ENCODE peak calls at places on chromosomes 11 and 22, in nine cellular contexts. One of them, this sample, is unnamed. For H3K9me3, the result is how much of the 10 kb centered on the place peaks cover.

GRCh38 chr22:38312261-38312800 is 4.9 kb downstream of the CSNK1E start:
- DNase-seq in OCI-LY7: no peak
- DNase-seq in ovary: no peak
- DNase-seq in GM23248: peak
- DNase-seq in right atrium auricular region: no peak
- DNase-seq in thoracic aorta: no peak
- DNase-seq in upper lobe of right lung: no peak
- DNase-seq in left lung: no peak
- DNase-seq in A549: no peak
- DNase-seq in this sample: no peak

GRCh38 chr22:27212617-27213177 is 555.3 kb downstream of the MIAT start:
- DNase-seq in right atrium auricular region: peak
- DNase-seq in ovary: peak
- DNase-seq in left lung: peak
- DNase-seq in upper lobe of right lung: no peak
- DNase-seq in A549: peak
- DNase-seq in GM23248: peak
- DNase-seq in OCI-LY7: no peak
- DNase-seq in thoracic aorta: peak
- DNase-seq in this sample: peak

GRCh38 chr22:36940676-36941075 is 27.2 kb downstream of the CSF2RB start:
- DNase-seq in OCI-LY7: peak
- DNase-seq in right atrium auricular region: no peak
- DNase-seq in ovary: no peak
- DNase-seq in GM23248: no peak
- DNase-seq in upper lobe of right lung: no peak
- DNase-seq in thoracic aorta: no peak
- DNase-seq in A549: no peak
- DNase-seq in left lung: no peak
- DNase-seq in this sample: no peak

GRCh38 chr11:65651589-65652510 is 10.9 kb downstream of the RELA start:
- DNase-seq in thoracic aorta: no peak
- DNase-seq in GM23248: peak
- DNase-seq in right atrium auricular region: peak
- DNase-seq in upper lobe of right lung: peak
- DNase-seq in OCI-LY7: no peak
- DNase-seq in ovary: peak
- DNase-seq in left lung: peak
- DNase-seq in A549: no peak
- DNase-seq in this sample: peak

GRCh38 chr11:22625448-22626287 is at the start of gene FANCF:
- DNase-seq in left lung: peak
- DNase-seq in GM23248: peak
- DNase-seq in OCI-LY7: peak
- DNase-seq in right atrium auricular region: peak
- DNase-seq in upper lobe of right lung: peak
- DNase-seq in ovary: peak
- DNase-seq in A549: peak
- DNase-seq in thoracic aorta: peak
- DNase-seq in this sample: peak

GRCh38 chr11:28822596-28822995 is 714.4 kb downstream of the METTL15 start:
- DNase-seq in ovary: no peak
- DNase-seq in A549: no peak
- DNase-seq in OCI-LY7: no peak
- DNase-seq in right atrium auricular region: no peak
- DNase-seq in GM23248: no peak
- DNase-seq in upper lobe of right lung: no peak
- DNase-seq in left lung: no peak
- DNase-seq in thoracic aorta: no peak
- DNase-seq in this sample: no peak

GRCh38 chr11:24623121-24623520 is 126.3 kb downstream of the LUZP2 start:
- DNase-seq in OCI-LY7: no peak
- DNase-seq in left lung: no peak
- DNase-seq in ovary: no peak
- DNase-seq in thoracic aorta: no peak
- DNase-seq in A549: no peak
- DNase-seq in GM23248: no peak
- DNase-seq in right atrium auricular region: no peak
- DNase-seq in upper lobe of right lung: no peak
- DNase-seq in this sample: no peak

GRCh38 chr11:84021291-84021690 is 735.1 kb upstream of the CCDC90B start:
- DNase-seq in left lung: no peak
- DNase-seq in thoracic aorta: no peak
- DNase-seq in GM23248: no peak
- DNase-seq in OCI-LY7: no peak
- DNase-seq in ovary: no peak
- DNase-seq in upper lobe of right lung: no peak
- DNase-seq in A549: no peak
- DNase-seq in right atrium auricular region: no peak
- DNase-seq in this sample: no peak

GRCh38 chr22:31046591-31047226 is 34.4 kb upstream of the SMTN start:
- DNase-seq in ovary: peak
- DNase-seq in GM23248: no peak
- DNase-seq in OCI-LY7: no peak
- DNase-seq in thoracic aorta: no peak
- DNase-seq in right atrium auricular region: peak
- DNase-seq in A549: no peak
- DNase-seq in left lung: peak
- DNase-seq in upper lobe of right lung: peak
- DNase-seq in this sample: peak

GRCh38 chr11:36447947-36448346 is 62.1 kb downstream of the TRAF6 start:
- DNase-seq in ovary: no peak
- DNase-seq in A549: no peak
- DNase-seq in right atrium auricular region: no peak
- DNase-seq in OCI-LY7: no peak
- DNase-seq in left lung: no peak
- DNase-seq in GM23248: no peak
- DNase-seq in upper lobe of right lung: no peak
- DNase-seq in thoracic aorta: no peak
- DNase-seq in this sample: no peak

GRCh38 chr22:37089451-37089850 is 20.1 kb downstream of the TMPRSS6 start:
- DNase-seq in right atrium auricular region: no peak
- DNase-seq in ovary: no peak
- DNase-seq in left lung: peak
- DNase-seq in GM23248: no peak
- DNase-seq in upper lobe of right lung: no peak
- DNase-seq in thoracic aorta: no peak
- DNase-seq in A549: peak
- DNase-seq in OCI-LY7: no peak
- DNase-seq in this sample: no peak

GRCh38 chr22:35325209-35325608 is 25.5 kb downstream of the TOM1 start:
- DNase-seq in GM23248: no peak
- DNase-seq in ovary: no peak
- DNase-seq in upper lobe of right lung: no peak
- DNase-seq in OCI-LY7: no peak
- DNase-seq in thoracic aorta: no peak
- DNase-seq in A549: no peak
- DNase-seq in left lung: no peak
- DNase-seq in right atrium auricular region: no peak
- DNase-seq in this sample: no peak

GRCh38 chr11:115390441-115390840 is 113.8 kb downstream of the CADM1 start:
- DNase-seq in right atrium auricular region: no peak
- DNase-seq in GM23248: no peak
- DNase-seq in upper lobe of right lung: no peak
- DNase-seq in A549: no peak
- DNase-seq in thoracic aorta: no peak
- DNase-seq in ovary: no peak
- DNase-seq in left lung: no peak
- DNase-seq in OCI-LY7: peak
- DNase-seq in this sample: no peak

GRCh38 chr11:132054822-132055221 is 684.4 kb downstream of the NTM start:
- DNase-seq in right atrium auricular region: no peak
- DNase-seq in left lung: no peak
- DNase-seq in upper lobe of right lung: no peak
- DNase-seq in ovary: no peak
- DNase-seq in GM23248: peak
- DNase-seq in A549: no peak
- DNase-seq in OCI-LY7: no peak
- DNase-seq in thoracic aorta: no peak
- DNase-seq in this sample: no peak

GRCh38 chr11:101034076-101034475 is 95.5 kb downstream of the PGR start:
- DNase-seq in GM23248: no peak
- DNase-seq in left lung: no peak
- DNase-seq in ovary: peak
- DNase-seq in A549: no peak
- DNase-seq in right atrium auricular region: peak
- DNase-seq in thoracic aorta: no peak
- DNase-seq in upper lobe of right lung: no peak
- DNase-seq in OCI-LY7: no peak
- DNase-seq in this sample: peak

GRCh38 chr22:20666560-20666959 is 107.4 kb upstream of the SERPIND1 start:
- DNase-seq in upper lobe of right lung: no peak
- DNase-seq in A549: no peak
- DNase-seq in left lung: no peak
- DNase-seq in ovary: no peak
- DNase-seq in right atrium auricular region: no peak
- DNase-seq in thoracic aorta: no peak
- DNase-seq in GM23248: no peak
- DNase-seq in OCI-LY7: no peak
- DNase-seq in this sample: no peak

GRCh38 chr22:49095366-49095765 is 732.3 kb downstream of the BRD1 start:
- DNase-seq in left lung: no peak
- DNase-seq in right atrium auricular region: no peak
- DNase-seq in thoracic aorta: no peak
- DNase-seq in ovary: no peak
- DNase-seq in A549: no peak
- DNase-seq in GM23248: no peak
- DNase-seq in upper lobe of right lung: no peak
- DNase-seq in OCI-LY7: no peak
- DNase-seq in this sample: no peak
- H3K9me3 ChIP-seq in left lung: under half
- H3K9me3 ChIP-seq in right atrium auricular region: under half
- H3K9me3 ChIP-seq in thoracic aorta: under half
- H3K9me3 ChIP-seq in ovary: under half
- H3K9me3 ChIP-seq in A549: under half
- H3K9me3 ChIP-seq in GM23248: under half
- H3K9me3 ChIP-seq in upper lobe of right lung: under half
- H3K9me3 ChIP-seq in OCI-LY7: under half
- H3K9me3 ChIP-seq in this sample: under half

GRCh38 chr11:44515085-44515484 is 50.4 kb upstream of the CD82 start:
- DNase-seq in right atrium auricular region: no peak
- DNase-seq in upper lobe of right lung: no peak
- DNase-seq in OCI-LY7: no peak
- DNase-seq in GM23248: no peak
- DNase-seq in thoracic aorta: no peak
- DNase-seq in left lung: no peak
- DNase-seq in A549: no peak
- DNase-seq in ovary: no peak
- DNase-seq in this sample: no peak
- H3K9me3 ChIP-seq in right atrium auricular region: under half
- H3K9me3 ChIP-seq in upper lobe of right lung: under half
- H3K9me3 ChIP-seq in OCI-LY7: under half
- H3K9me3 ChIP-seq in GM23248: under half
- H3K9me3 ChIP-seq in thoracic aorta: under half
- H3K9me3 ChIP-seq in left lung: under half
- H3K9me3 ChIP-seq in A549: under half
- H3K9me3 ChIP-seq in ovary: under half
- H3K9me3 ChIP-seq in this sample: under half

GRCh38 chr11:70948855-70949551 is 303.4 kb downstream of the SHANK2 start:
- DNase-seq in A549: no peak
- DNase-seq in GM23248: no peak
- DNase-seq in OCI-LY7: no peak
- DNase-seq in ovary: no peak
- DNase-seq in right atrium auricular region: no peak
- DNase-seq in left lung: no peak
- DNase-seq in upper lobe of right lung: no peak
- DNase-seq in thoracic aorta: no peak
- DNase-seq in this sample: no peak

GRCh38 chr11:70954471-70954870 is 297.9 kb downstream of the SHANK2 start:
- DNase-seq in OCI-LY7: no peak
- DNase-seq in upper lobe of right lung: no peak
- DNase-seq in left lung: no peak
- DNase-seq in ovary: no peak
- DNase-seq in GM23248: no peak
- DNase-seq in right atrium auricular region: no peak
- DNase-seq in A549: no peak
- DNase-seq in thoracic aorta: no peak
- DNase-seq in this sample: no peak

GRCh38 chr11:70951139-70951804 is 301.1 kb downstream of the SHANK2 start:
- DNase-seq in right atrium auricular region: no peak
- DNase-seq in GM23248: peak
- DNase-seq in thoracic aorta: no peak
- DNase-seq in upper lobe of right lung: no peak
- DNase-seq in ovary: no peak
- DNase-seq in A549: no peak
- DNase-seq in left lung: no peak
- DNase-seq in OCI-LY7: peak
- DNase-seq in this sample: no peak

GRCh38 chr11:70952171-70952570 is 300.2 kb downstream of the SHANK2 start:
- DNase-seq in thoracic aorta: no peak
- DNase-seq in left lung: no peak
- DNase-seq in right atrium auricular region: no peak
- DNase-seq in A549: no peak
- DNase-seq in ovary: no peak
- DNase-seq in GM23248: no peak
- DNase-seq in upper lobe of right lung: no peak
- DNase-seq in OCI-LY7: no peak
- DNase-seq in this sample: no peak

DNA sequence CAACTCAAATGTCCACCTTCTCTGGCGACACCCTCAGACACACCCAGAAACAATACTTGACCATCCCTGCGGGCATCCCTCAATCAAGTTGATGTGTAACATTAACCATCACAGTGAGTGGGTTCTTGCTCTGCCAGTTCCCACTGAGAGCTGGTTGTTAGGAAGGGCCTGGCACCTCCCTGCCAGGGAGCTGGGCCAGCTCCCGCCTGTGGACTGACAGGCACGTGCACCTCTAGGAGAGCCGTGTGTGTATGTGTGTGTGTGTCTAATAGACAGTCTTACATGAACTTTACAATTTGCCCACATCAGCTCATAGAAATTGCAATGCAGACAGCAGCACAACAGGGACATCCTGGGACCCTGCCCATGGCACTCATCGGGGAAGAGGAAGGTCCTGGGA is 298.7 kb downstream of the SHANK2 start:
- DNase-seq in A549: no peak
- DNase-seq in GM23248: no peak
- DNase-seq in right atrium auricular region: no peak
- DNase-seq in thoracic aorta: no peak
- DNase-seq in left lung: no peak
- DNase-seq in OCI-LY7: no peak
- DNase-seq in upper lobe of right lung: no peak
- DNase-seq in ovary: no peak
- DNase-seq in this sample: no peak
- H3K9me3 ChIP-seq in A549: under half
- H3K9me3 ChIP-seq in GM23248: under half
- H3K9me3 ChIP-seq in right atrium auricular region: under half
- H3K9me3 ChIP-seq in thoracic aorta: under half
- H3K9me3 ChIP-seq in left lung: under half
- H3K9me3 ChIP-seq in OCI-LY7: under half
- H3K9me3 ChIP-seq in upper lobe of right lung: under half
- H3K9me3 ChIP-seq in ovary: under half
- H3K9me3 ChIP-seq in this sample: under half

DNA sequence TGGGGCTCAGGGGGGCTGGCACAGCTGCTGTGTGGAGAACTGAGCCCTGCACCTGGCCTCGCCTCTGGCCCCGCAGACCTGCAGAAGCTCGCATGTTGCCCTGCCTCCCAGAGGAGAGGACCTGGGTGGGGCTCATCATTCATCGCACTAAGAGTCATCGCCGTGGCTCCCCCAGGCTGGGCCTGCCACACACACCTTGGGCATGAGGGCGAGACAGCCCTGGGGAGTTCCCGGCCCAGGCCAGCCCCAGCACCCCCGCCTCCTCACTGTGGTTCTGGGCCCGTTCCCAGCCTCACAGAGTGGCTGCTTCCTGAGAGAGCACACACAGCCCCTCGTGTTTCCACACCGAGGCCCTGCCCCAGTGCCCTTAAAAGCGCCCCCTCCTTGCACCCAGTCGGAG is 694.6 kb downstream of the TBC1D22A start:
- DNase-seq in thoracic aorta: no peak
- DNase-seq in left lung: no peak
- DNase-seq in A549: no peak
- DNase-seq in upper lobe of right lung: no peak
- DNase-seq in right atrium auricular region: no peak
- DNase-seq in OCI-LY7: no peak
- DNase-seq in ovary: no peak
- DNase-seq in GM23248: no peak
- DNase-seq in this sample: no peak
- H3K9me3 ChIP-seq in thoracic aorta: under half
- H3K9me3 ChIP-seq in left lung: under half
- H3K9me3 ChIP-seq in A549: under half
- H3K9me3 ChIP-seq in upper lobe of right lung: under half
- H3K9me3 ChIP-seq in right atrium auricular region: under half
- H3K9me3 ChIP-seq in OCI-LY7: under half
- H3K9me3 ChIP-seq in ovary: under half
- H3K9me3 ChIP-seq in GM23248: under half
- H3K9me3 ChIP-seq in this sample: under half